ENCODE peak calls at places on chromosomes 13 and 19, in ten cellular contexts. H is psoas muscle, M is retinal pigment epithelial cell, V is mammary epithelial cell, I is right lobe of liver, X is H1, C is fibroblast of mammary gland, Q is ovary, U is breast epithelium, A is lower leg skin. J is an unnamed sample.
A peak's percentile ranks its signal among the peaks of the same experiment; 100 is the strongest.

GRCh38 chr19:4976412-4977298 is 7.7 kb downstream of the KDM4B start:
- DNase-seq in H (peak; percentile 83), A (peak; percentile 88), Q (peak; percentile 90), V (peak; percentile 90), I (peak; percentile 67), X (peak; percentile 70), C (peak; percentile 99), U (peak; percentile 88), M (no peak), J (peak; percentile 83)

GRCh38 chr13:71831716-71832115 is 35.3 kb downstream of the DACH1 start:
- DNase-seq in I (no peak), M (no peak), V (no peak), Q (no peak), U (no peak), A (no peak), X (no peak), C (no peak), H (no peak), J (no peak)

GRCh38 chr13:48640767-48641166 is 13.0 kb upstream of the CYSLTR2 start:
- DNase-seq in A (no peak), M (no peak), I (no peak), H (no peak), V (no peak), C (no peak), Q (no peak), X (no peak), U (no peak), J (no peak)

GRCh38 chr19:40822161-40822560 is 23.2 kb downstream of the EGLN2 start:
- DNase-seq in V (no peak), H (no peak), I (no peak), M (no peak), Q (no peak), U (no peak), A (no peak), C (no peak), X (peak; percentile 41), J (no peak)

GRCh38 chr19:39398297-39398864 is 7.2 kb downstream of the MED29 start:
- DNase-seq in Q (peak; percentile 53), H (peak; percentile 80), X (no peak), C (peak; percentile 96), M (no peak), V (peak; percentile 88), A (peak; percentile 91), U (no peak), I (peak; percentile 80), J (no peak)

GRCh38 chr19:4916292-4917082 is 7.2 kb downstream of the UHRF1 start:
- DNase-seq in A (no peak), I (peak; percentile 37), X (no peak), M (no peak), V (no peak), C (no peak), Q (no peak), U (no peak), H (no peak), J (no peak)

GRCh38 chr19:947090-947706 is 21.4 kb downstream of the ARID3A start:
- DNase-seq in X (no peak), H (no peak), A (no peak), U (no peak), M (no peak), V (no peak), I (no peak), Q (no peak), C (no peak), J (no peak)

GRCh38 chr13:44566601-44567000 is 9.5 kb downstream of the TSC22D1 start:
- DNase-seq in U (no peak), C (no peak), M (no peak), Q (no peak), H (no peak), A (no peak), I (no peak), X (no peak), V (no peak), J (no peak)

GRCh38 chr13:99258210-99258860 is at the start of gene GPR18:
- DNase-seq in I (no peak), H (no peak), Q (no peak), X (no peak), U (no peak), M (no peak), V (no peak), C (no peak), A (no peak), J (no peak)

GRCh38 chr13:40064154-40064713 is 408.8 kb downstream of the COG6 start:
- DNase-seq in I (no peak), M (no peak), X (no peak), H (no peak), A (no peak), V (no peak), C (no peak), U (no peak), Q (no peak), J (no peak)

GRCh38 chr19:55156202-55157063 is 1.1 kb downstream of the TNNI3 start:
- DNase-seq in Q (no peak), A (no peak), C (peak; percentile 62), U (no peak), X (peak; percentile 99), M (no peak), I (no peak), H (peak; percentile 57), V (peak; percentile 29), J (no peak)

GRCh38 chr13:77988355-77988754 is 69.7 kb upstream of the EDNRB start:
- DNase-seq in V (no peak), H (no peak), X (no peak), M (no peak), Q (no peak), C (no peak), I (no peak), A (no peak), U (no peak), J (no peak)

GRCh38 chr13:100088282-100088647 is 628 bp upstream of the PCCA start:
- DNase-seq in H (no peak), M (peak; percentile 3), I (no peak), C (no peak), V (no peak), X (peak; percentile 55), U (no peak), Q (no peak), A (no peak), J (no peak)

GRCh38 chr19:17926044-17926443 is 6.8 kb upstream of the CCDC124 start:
- DNase-seq in C (no peak), M (no peak), U (no peak), X (no peak), A (no peak), H (no peak), I (no peak), Q (no peak), V (no peak), J (no peak)

GRCh38 chr13:91187522-91187921 is 160.0 kb upstream of the MIR17HG start:
- DNase-seq in C (no peak), U (no peak), A (no peak), I (no peak), Q (no peak), V (no peak), X (no peak), M (no peak), H (no peak), J (no peak)

GRCh38 chr13:25409938-25410337 is 38.2 kb downstream of the ATP8A2 start:
- DNase-seq in X (no peak), U (no peak), H (no peak), C (no peak), A (no peak), I (no peak), M (no peak), Q (no peak), V (no peak), J (no peak)

GRCh38 chr13:25401958-25402357 is 30.2 kb downstream of the ATP8A2 start:
- DNase-seq in I (no peak), X (no peak), V (no peak), M (no peak), A (no peak), Q (no peak), C (no peak), H (no peak), U (no peak), J (no peak)

GRCh38 chr13:25406377-25406776 is 34.6 kb downstream of the ATP8A2 start:
- DNase-seq in U (no peak), Q (no peak), C (no peak), X (no peak), M (no peak), V (peak; percentile 8), A (no peak), I (no peak), H (no peak), J (no peak)
- TF ChIP-seq CTCF in U (no peak), Q (no peak), C (no peak), X (no peak), M (peak; percentile 25), V (peak; percentile 44), A (no peak), I (peak; percentile 14), H (no peak), J (no peak)

GRCh38 chr13:114063545-114064515 is 68.6 kb downstream of the RASA3 start:
- DNase-seq in Q (peak; percentile 69), U (peak; percentile 45), A (no peak), X (no peak), M (no peak), I (peak; percentile 70), H (peak; percentile 81), V (peak; percentile 37), C (peak; percentile 81), J (peak; percentile 88)
- H3K4me3 ChIP-seq in Q (peak overlapping the region; percentile 38), U (peak overlapping the region; percentile 28), A (no peak overlapping the region), X (peak overlapping the region; percentile 52), M (peak overlapping the region; percentile 22), I (peak overlapping the region; percentile 35), H (peak overlapping the region; percentile 66), V (peak overlapping the region; percentile 41), C (peak overlapping the region; percentile 37), J (peak overlapping the region; percentile 71)

DNA sequence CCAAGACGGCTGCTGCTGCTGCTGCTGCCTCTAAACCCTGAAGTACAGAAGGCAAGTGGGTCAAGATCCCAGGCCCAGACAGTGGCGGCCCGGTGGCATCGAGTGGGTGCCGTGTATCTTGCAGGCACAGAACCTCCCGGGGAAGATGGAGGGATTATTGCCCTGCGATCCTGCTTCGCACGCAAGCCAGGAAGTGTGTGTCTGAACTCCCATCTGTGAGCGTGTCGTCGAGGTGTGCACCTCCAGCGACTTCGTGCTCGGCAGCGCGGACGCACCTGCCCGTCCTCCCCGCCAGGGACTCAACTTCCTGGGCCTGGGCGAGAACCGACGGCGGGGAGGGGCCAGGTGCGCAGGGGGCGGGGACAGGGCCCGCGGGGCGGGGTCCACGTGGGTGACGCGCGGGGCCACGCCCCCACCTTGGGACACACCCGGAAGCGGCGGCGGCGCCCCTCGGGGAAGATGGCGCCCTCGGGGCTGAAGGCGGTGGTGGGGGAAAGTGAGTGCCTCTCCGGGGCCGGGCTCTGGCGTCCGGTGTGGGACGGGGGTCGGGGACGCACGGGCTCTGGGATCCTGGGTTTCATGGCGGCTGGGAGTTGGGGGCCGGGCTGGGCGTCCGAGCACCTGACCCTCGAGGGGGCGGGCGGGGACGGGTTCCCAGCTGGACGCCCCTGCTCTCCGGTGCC is at the start of gene STXBP2:
- DNase-seq in A (peak; percentile 70), V (peak; percentile 73), I (peak; percentile 89), X (peak; percentile 97), C (no peak), H (peak; percentile 55), U (peak; percentile 80), M (no peak), Q (peak; percentile 59), J (no peak)
- TF ChIP-seq CTCF in A (no peak), V (no peak), I (no peak), X (peak; percentile 6), C (no peak), H (no peak), U (peak; percentile 41), M (no peak), Q (no peak), J (no peak)

GRCh38 chr13:29573190-29573589 is 22.3 kb downstream of the SLC7A1 start:
- DNase-seq in X (no peak), M (no peak), I (no peak), A (peak; percentile 72), V (no peak), C (peak; percentile 60), Q (no peak), U (peak; percentile 72), H (no peak), J (peak; percentile 56)
- H3K4me3 ChIP-seq in X (no peak overlapping the region), M (no peak overlapping the region), I (no peak overlapping the region), A (no peak overlapping the region), V (no peak overlapping the region), C (no peak overlapping the region), Q (no peak overlapping the region), U (no peak overlapping the region), H (no peak overlapping the region), J (no peak overlapping the region)

J was measured in coronary artery.